ENCODE peak calls at places on chromosomes 16 and 17, in four cellular contexts. T, G, Z and Y are unnamed samples.

GRCh38 chr17:37701424-37702020 is 43.3 kb downstream of the HNF1B start:
- DNase-seq in Z (peak), G (peak), T (peak), Y (no peak)

GRCh38 chr17:67019126-67019507 is 25.2 kb upstream of the CACNG1 start:
- DNase-seq in G (no peak), T (no peak), Z (no peak), Y (no peak)

GRCh38 chr16:83418565-83418964 is 389.2 kb upstream of the HSBP1 start:
- DNase-seq in G (no peak), Z (no peak), T (no peak), Y (no peak)

GRCh38 chr16:18933501-18933900 is 7.3 kb upstream of the SMG1 start:
- DNase-seq in G (no peak), Z (no peak), T (no peak), Y (no peak)

GRCh38 chr16:82366462-82366861 is 196.4 kb upstream of the MPHOSPH6 start:
- DNase-seq in G (no peak), Z (no peak), T (no peak), Y (no peak)

GRCh38 chr17:80817861-80818260 is 173.8 kb upstream of the CHMP6 start:
- DNase-seq in Z (no peak), T (no peak), G (no peak), Y (no peak)

GRCh38 chr16:28473714-28474265 is 1.7 kb upstream of the NPIPB7 start:
- DNase-seq in G (no peak), Z (no peak), T (no peak), Y (no peak)

GRCh38 chr16:50469744-50470301 is 78.4 kb upstream of the NKD1 start:
- DNase-seq in T (no peak), G (no peak), Z (no peak), Y (no peak)

GRCh38 chr16:3637371-3637923 is 17.0 kb upstream of the DNASE1 start:
- DNase-seq in G (peak), T (peak), Z (no peak), Y (no peak)

GRCh38 chr17:20008242-20009051 is 712 bp upstream of the SPECC1 start:
- DNase-seq in G (no peak), T (no peak), Z (peak), Y (no peak)

GRCh38 chr16:63361032-63361624 is 1324.9 kb upstream of the CDH8 start:
- DNase-seq in T (peak), G (no peak), Z (peak), Y (no peak)

GRCh38 chr16:4097826-4098240 is 18.4 kb downstream of the ADCY9 start:
- DNase-seq in G (no peak), Z (peak), T (no peak), Y (no peak)

GRCh38 chr17:66702106-66702936 is 132.6 kb upstream of the CACNG5 start:
- DNase-seq in T (no peak), G (no peak), Z (peak), Y (no peak)

GRCh38 chr17:6495450-6496115 is 51.3 kb downstream of the PIMREG start:
- DNase-seq in T (no peak), Z (no peak), G (no peak), Y (peak)

GRCh38 chr17:57099165-57099564 is 14.1 kb downstream of the AKAP1 start:
- DNase-seq in G (no peak), Z (no peak), T (peak), Y (no peak)

GRCh38 chr17:47204722-47205418 is 4.3 kb upstream of the MYL4 start:
- DNase-seq in G (peak), T (peak), Z (no peak), Y (no peak)

GRCh38 chr17:66348605-66349165 is 46.3 kb downstream of the PRKCA start:
- DNase-seq in G (no peak), Z (peak), T (no peak), Y (no peak)

GRCh38 chr16:10765772-10766171 is 22.1 kb downstream of the NUBP1 start:
- DNase-seq in T (no peak), Z (no peak), G (no peak), Y (no peak)

GRCh38 chr16:29811896-29812665 is at the start of gene PRRT2:
- DNase-seq in G (peak), T (no peak), Z (no peak), Y (peak)

GRCh38 chr17:16493470-16494048 is 1.6 kb upstream of the LRRC75A start:
- DNase-seq in G (no peak), Z (no peak), T (no peak), Y (no peak)

GRCh38 chr16:54177857-54178490 is 108.6 kb downstream of the IRX3 start:
- DNase-seq in G (no peak), T (no peak), Z (no peak), Y (no peak)

GRCh38 chr16:50371936-50372595 is 3.3 kb upstream of the BRD7 start:
- DNase-seq in G (no peak), Z (no peak), T (no peak), Y (no peak)

GRCh38 chr17:5226940-5227878 is 7.5 kb downstream of the SCIMP start:
- DNase-seq in Z (no peak), G (peak), T (peak), Y (no peak)

GRCh38 chr17:58189436-58190146 is 2.9 kb upstream of the EPX start:
- DNase-seq in G (no peak), Z (peak), T (no peak), Y (peak)

GRCh38 chr17:42072323-42073187 is 22.2 kb upstream of the C17orf113 start:
- DNase-seq in G (no peak), Z (no peak), T (peak), Y (no peak)

GRCh38 chr16:87384162-87384999 is 805 bp upstream of the FBXO31 start:
- DNase-seq in T (no peak), G (no peak), Z (peak), Y (peak)

GRCh38 chr17:15954222-15954621 is 9.3 kb downstream of the ADORA2B start:
- DNase-seq in Z (peak), G (no peak), T (no peak), Y (no peak)

GRCh38 chr17:17877548-17878358 is 41.0 kb upstream of the SREBF1 start:
- DNase-seq in Z (no peak), T (no peak), G (no peak), Y (peak)

GRCh38 chr17:1203111-1203966 is 23.6 kb upstream of the ABR start:
- DNase-seq in T (peak), Z (peak), G (peak), Y (peak)

GRCh38 chr17:17567631-17568030 is 23.9 kb downstream of the PEMT start:
- DNase-seq in Z (no peak), T (no peak), G (no peak), Y (no peak)

GRCh38 chr16:86799367-86799766 is 221.0 kb downstream of the FOXL1 start:
- DNase-seq in G (no peak), T (no peak), Z (no peak), Y (no peak)

GRCh38 chr16:19607610-19608280 is 52.2 kb downstream of the VPS35L start:
- DNase-seq in G (no peak), T (no peak), Z (peak), Y (no peak)

GRCh38 chr17:65514541-65514940 is 46.9 kb downstream of the AXIN2 start:
- DNase-seq in T (no peak), G (no peak), Z (no peak), Y (no peak)

DNA sequence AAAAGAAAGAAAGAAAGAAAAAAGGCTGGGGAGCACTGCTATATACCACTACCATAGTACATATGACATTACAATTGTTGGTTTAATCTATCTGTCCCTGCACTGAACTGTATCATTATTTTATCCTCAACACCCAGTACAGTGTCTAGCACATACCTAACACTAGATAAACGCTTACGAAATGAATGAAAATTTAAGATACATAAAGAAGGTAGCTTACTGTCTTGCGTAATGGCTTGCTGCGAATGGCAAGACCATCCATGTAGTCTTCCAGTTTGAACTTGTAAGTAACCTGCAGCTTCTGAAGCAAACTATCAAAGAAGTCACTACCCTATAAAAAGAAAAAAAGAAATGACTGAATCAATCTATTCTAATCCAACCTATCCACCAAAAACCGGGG is 6.6 kb downstream of the SMG6 start:
- DNase-seq in T (no peak), Z (no peak), G (no peak), Y (no peak)
- H3K4me3 ChIP-seq in T (no peak), Z (no peak), G (no peak), Y (no peak)

GRCh38 chr17:43591750-43592562 is 45.8 kb upstream of the ETV4 start:
- DNase-seq in G (no peak), Z (no peak), T (no peak), Y (peak)
- H3K4me3 ChIP-seq in G (no peak), Z (no peak), T (no peak), Y (no peak)

DNA sequence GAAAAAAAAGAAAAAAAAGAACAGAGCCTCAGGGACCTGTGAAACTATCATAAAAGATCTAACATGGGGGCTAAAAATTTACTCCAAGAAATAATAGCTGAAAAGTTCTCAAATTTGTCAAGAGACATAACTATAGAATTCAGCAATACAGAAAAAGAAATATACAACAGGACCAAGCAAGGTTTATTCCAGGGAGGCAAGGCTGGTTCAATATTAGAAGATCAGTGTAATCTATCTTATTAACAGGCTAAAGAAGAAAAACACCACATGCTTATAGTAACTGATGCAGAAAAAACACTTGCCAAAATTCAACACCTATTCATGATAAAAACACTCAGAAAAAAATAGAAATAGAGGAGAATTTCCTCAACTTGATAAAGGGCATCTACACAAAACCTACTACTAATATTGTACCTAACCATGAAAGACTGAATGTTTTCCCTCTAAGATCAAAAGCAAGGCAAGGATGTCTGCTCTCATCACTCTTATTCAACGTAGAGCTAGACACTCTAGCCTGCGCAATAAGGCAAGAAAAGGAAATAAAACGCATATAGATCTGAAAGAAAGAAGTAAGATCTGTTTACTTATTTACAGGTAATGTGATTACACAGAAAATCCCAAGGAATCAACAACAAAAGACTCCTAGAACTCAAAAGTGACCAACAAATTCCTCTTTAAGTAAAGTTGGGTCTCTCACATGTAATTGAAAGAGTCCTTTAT is 1.2 kb upstream of the ACSM3 start:
- DNase-seq in Z (no peak), T (no peak), G (no peak), Y (no peak)
- H3K4me3 ChIP-seq in Z (no peak), T (no peak), G (peak), Y (no peak)

GRCh38 chr17:8384801-8385335 is 1.9 kb upstream of the RPL26 start:
- DNase-seq in T (no peak), G (no peak), Z (peak), Y (no peak)
- H3K4me3 ChIP-seq in T (peak), G (no peak), Z (peak), Y (peak)

GRCh38 chr17:82901836-82902235 is 62.0 kb upstream of the ZNF750 start:
- DNase-seq in T (no peak), Z (no peak), G (no peak), Y (peak)

GRCh38 chr17:82901356-82901755 is 61.5 kb upstream of the ZNF750 start:
- DNase-seq in G (no peak), T (no peak), Z (no peak), Y (peak)

GRCh38 chr17:82898976-82899514 is 59.2 kb upstream of the ZNF750 start:
- DNase-seq in Z (no peak), G (no peak), T (no peak), Y (peak)

GRCh38 chr17:82899941-82900340 is 60.1 kb upstream of the ZNF750 start:
- DNase-seq in T (no peak), G (no peak), Z (no peak), Y (peak)

GRCh38 chr17:82900741-82901140 is 60.9 kb upstream of the ZNF750 start:
- DNase-seq in Z (no peak), G (no peak), T (no peak), Y (peak)
- H3K4me3 ChIP-seq in Z (no peak), G (no peak), T (no peak), Y (no peak)